ENCODE peak calls at places on chromosomes 7 and 10, in four cellular contexts. O, N, C and F are unnamed samples.

GRCh38 chr10:87818505-87819273 is 663 bp upstream of the ATAD1 start:
- DNase-seq in O (peak), N (no peak), C (peak), F (peak)

GRCh38 chr10:33293081-33293480 is 41.4 kb downstream of the NRP1 start:
- DNase-seq in O (no peak), N (no peak), C (no peak), F (no peak)

GRCh38 chr10:46225597-46225996 is 61.2 kb upstream of the ANTXRL start:
- DNase-seq in O (no peak), N (peak), C (peak), F (no peak)

GRCh38 chr10:130814610-130815009 is 496.9 kb downstream of the TCERG1L start:
- DNase-seq in O (no peak), N (peak), C (no peak), F (no peak)

GRCh38 chr7:126791306-126791705 is 461.4 kb downstream of the GRM8 start:
- DNase-seq in O (no peak), N (no peak), C (no peak), F (peak)

GRCh38 chr7:16753932-16754571 is 497 bp downstream of the TSPAN13 start:
- DNase-seq in O (peak), N (peak), C (peak), F (no peak)

GRCh38 chr10:8033812-8034665 is 20.4 kb upstream of the GATA3 start:
- DNase-seq in O (no peak), N (no peak), C (no peak), F (no peak)

GRCh38 chr7:100506356-100506930 is 22.7 kb downstream of the NYAP1 start:
- DNase-seq in O (no peak), N (no peak), C (no peak), F (peak)

GRCh38 chr7:79774150-79774549 is 320.7 kb upstream of the MAGI2 start:
- DNase-seq in O (no peak), N (no peak), C (no peak), F (peak)

GRCh38 chr10:35843524-35844171 is 201.6 kb upstream of the FZD8 start:
- DNase-seq in O (no peak), N (no peak), C (no peak), F (peak)

GRCh38 chr7:102472126-102473041 is 6.3 kb downstream of the POLR2J start:
- DNase-seq in O (no peak), N (peak), C (no peak), F (no peak)

GRCh38 chr10:96651998-96652431 is 65.2 kb upstream of the TM9SF3 start:
- DNase-seq in O (no peak), N (no peak), C (no peak), F (no peak)

GRCh38 chr7:134894928-134895327 is 91.4 kb upstream of the AGBL3 start:
- DNase-seq in O (no peak), N (no peak), C (no peak), F (no peak)

GRCh38 chr10:99661370-99661749 is 2.1 kb downstream of the ENTPD7 start:
- DNase-seq in O (peak), N (no peak), C (no peak), F (peak)

GRCh38 chr10:68606918-68607317 is 46.8 kb downstream of the TET1 start:
- DNase-seq in O (no peak), N (no peak), C (no peak), F (no peak)

GRCh38 chr7:55439627-55440026 is 74.5 kb downstream of the LANCL2 start:
- DNase-seq in O (peak), N (no peak), C (no peak), F (no peak)

GRCh38 chr10:125190961-125191360 is 30.6 kb upstream of the CTBP2 start:
- DNase-seq in O (no peak), N (no peak), C (no peak), F (no peak)

GRCh38 chr10:116866066-116866465 is 16.8 kb downstream of the ENO4 start:
- DNase-seq in O (no peak), N (no peak), C (no peak), F (no peak)

GRCh38 chr10:8544057-8544380 is 489.5 kb downstream of the GATA3 start:
- DNase-seq in O (no peak), N (no peak), C (no peak), F (no peak)

GRCh38 chr7:84191261-84191660 is 3.3 kb downstream of the SEMA3A start:
- DNase-seq in O (peak), N (no peak), C (no peak), F (no peak)